ENCODE peak calls at places on chromosomes 6 and 20, in six cellular contexts. X, A, G, U, J and W are unnamed samples.

GRCh38 chr6:40205801-40206200 is 271.5 kb upstream of the MOCS1 start:
- DNase-seq in X (no peak), A (no peak), G (no peak), U (no peak), J (no peak), W (no peak)

GRCh38 chr6:125285353-125285752 is 16.4 kb downstream of the HDDC2 start:
- DNase-seq in X (no peak), A (no peak), G (no peak), U (no peak), J (no peak), W (no peak)

GRCh38 chr20:58342104-58342945 is 32.8 kb downstream of the RAB22A start:
- DNase-seq in X (no peak), A (no peak), G (no peak), U (no peak), J (peak), W (peak)

GRCh38 chr20:36102809-36103596 is 51.5 kb upstream of the EPB41L1 start:
- DNase-seq in X (no peak), A (no peak), G (no peak), U (no peak), J (no peak), W (peak)

GRCh38 chr20:2524435-2525272 is 11.7 kb upstream of the TMC2 start:
- DNase-seq in X (peak), A (peak), G (peak), U (peak), J (peak), W (peak)

GRCh38 chr6:118335325-118335724 is 212.8 kb upstream of the PLN start:
- DNase-seq in X (peak), A (no peak), G (no peak), U (no peak), J (no peak), W (no peak)

GRCh38 chr6:46985943-46986342 is 56.2 kb downstream of the ADGRF1 start:
- DNase-seq in X (no peak), A (no peak), G (no peak), U (no peak), J (peak), W (no peak)

GRCh38 chr20:14521016-14521415 is 183.6 kb upstream of the FLRT3 start:
- DNase-seq in X (no peak), A (no peak), G (no peak), U (no peak), J (no peak), W (no peak)

GRCh38 chr6:44004625-44005506 is 122.4 kb downstream of the MRPL14 start:
- DNase-seq in X (no peak), A (no peak), G (no peak), U (no peak), J (peak), W (peak)

GRCh38 chr6:143485967-143486366 is 25.6 kb downstream of the FUCA2 start:
- DNase-seq in X (no peak), A (no peak), G (no peak), U (no peak), J (peak), W (no peak)

GRCh38 chr6:93417421-93417996 is 1.9 kb downstream of the EPHA7 start:
- DNase-seq in X (peak), A (no peak), G (no peak), U (peak), J (peak), W (peak)

GRCh38 chr6:44829811-44830210 is 442.3 kb downstream of the CDC5L start:
- DNase-seq in X (no peak), A (no peak), G (no peak), U (no peak), J (no peak), W (peak)

GRCh38 chr6:37456126-37456525 is 23.1 kb downstream of the CMTR1 start:
- DNase-seq in X (no peak), A (no peak), G (no peak), U (no peak), J (peak), W (peak)